ENCODE peak calls at places on chromosomes 11 and 22, in six cellular contexts. One of them, this sample, is unnamed.

GRCh38 chr11:122235615-122236014 is 119.6 kb upstream of the BLID start:
- DNase-seq in B cell: no peak
- DNase-seq in psoas muscle: peak
- DNase-seq in astrocyte of the spinal cord: peak
- DNase-seq in glutamatergic neuron: no peak
- DNase-seq in right atrium auricular region: no peak
- DNase-seq in this sample: no peak

GRCh38 chr11:3106736-3107524 is 49.7 kb upstream of the CARS1 start:
- DNase-seq in B cell: peak
- DNase-seq in psoas muscle: no peak
- DNase-seq in astrocyte of the spinal cord: no peak
- DNase-seq in glutamatergic neuron: no peak
- DNase-seq in right atrium auricular region: no peak
- DNase-seq in this sample: no peak

GRCh38 chr11:74683279-74683871 is 47.9 kb downstream of the CHRDL2 start:
- DNase-seq in B cell: no peak
- DNase-seq in psoas muscle: peak
- DNase-seq in astrocyte of the spinal cord: no peak
- DNase-seq in glutamatergic neuron: peak
- DNase-seq in right atrium auricular region: no peak
- DNase-seq in this sample: peak

GRCh38 chr11:17894929-17895658 is 117.8 kb downstream of the SERGEF start:
- DNase-seq in B cell: no peak
- DNase-seq in psoas muscle: no peak
- DNase-seq in astrocyte of the spinal cord: no peak
- DNase-seq in glutamatergic neuron: no peak
- DNase-seq in right atrium auricular region: no peak
- DNase-seq in this sample: no peak

GRCh38 chr11:77127969-77128691 is at the start of gene MYO7A:
- DNase-seq in B cell: no peak
- DNase-seq in psoas muscle: peak
- DNase-seq in astrocyte of the spinal cord: no peak
- DNase-seq in glutamatergic neuron: peak
- DNase-seq in right atrium auricular region: no peak
- DNase-seq in this sample: peak

GRCh38 chr11:128448487-128448886 is 138.9 kb downstream of the ETS1 start:
- DNase-seq in B cell: no peak
- DNase-seq in psoas muscle: no peak
- DNase-seq in astrocyte of the spinal cord: peak
- DNase-seq in glutamatergic neuron: no peak
- DNase-seq in right atrium auricular region: no peak
- DNase-seq in this sample: no peak

GRCh38 chr22:30502911-30503310 is 2.6 kb downstream of the SEC14L4 start:
- DNase-seq in B cell: no peak
- DNase-seq in psoas muscle: no peak
- DNase-seq in astrocyte of the spinal cord: no peak
- DNase-seq in glutamatergic neuron: no peak
- DNase-seq in right atrium auricular region: no peak
- DNase-seq in this sample: no peak

GRCh38 chr11:67663515-67664212 is 10.8 kb downstream of the ALDH3B2 start:
- DNase-seq in B cell: peak
- DNase-seq in psoas muscle: no peak
- DNase-seq in astrocyte of the spinal cord: no peak
- DNase-seq in glutamatergic neuron: no peak
- DNase-seq in right atrium auricular region: no peak
- DNase-seq in this sample: no peak

GRCh38 chr11:74443071-74443864 is 24.1 kb downstream of the KCNE3 start:
- DNase-seq in B cell: no peak
- DNase-seq in psoas muscle: no peak
- DNase-seq in astrocyte of the spinal cord: peak
- DNase-seq in glutamatergic neuron: no peak
- DNase-seq in right atrium auricular region: no peak
- DNase-seq in this sample: no peak

GRCh38 chr22:44668190-44668885 is 33.7 kb upstream of the PRR5 start:
- DNase-seq in B cell: peak
- DNase-seq in psoas muscle: peak
- DNase-seq in astrocyte of the spinal cord: no peak
- DNase-seq in glutamatergic neuron: no peak
- DNase-seq in right atrium auricular region: no peak
- DNase-seq in this sample: peak

GRCh38 chr22:44667829-44668189 is 34.2 kb upstream of the PRR5 start:
- DNase-seq in B cell: no peak
- DNase-seq in psoas muscle: peak
- DNase-seq in astrocyte of the spinal cord: no peak
- DNase-seq in glutamatergic neuron: no peak
- DNase-seq in right atrium auricular region: no peak
- DNase-seq in this sample: no peak

GRCh38 chr22:44666207-44666585 is 35.8 kb upstream of the PRR5 start:
- DNase-seq in B cell: no peak
- DNase-seq in psoas muscle: no peak
- DNase-seq in astrocyte of the spinal cord: no peak
- DNase-seq in glutamatergic neuron: no peak
- DNase-seq in right atrium auricular region: no peak
- DNase-seq in this sample: no peak

GRCh38 chr22:44668886-44669724 is 32.9 kb upstream of the PRR5 start:
- DNase-seq in B cell: no peak
- DNase-seq in psoas muscle: peak
- DNase-seq in astrocyte of the spinal cord: no peak
- DNase-seq in glutamatergic neuron: no peak
- DNase-seq in right atrium auricular region: no peak
- DNase-seq in this sample: no peak

GRCh38 chr22:44667276-44667675 is 34.7 kb upstream of the PRR5 start:
- DNase-seq in B cell: no peak
- DNase-seq in psoas muscle: peak
- DNase-seq in astrocyte of the spinal cord: no peak
- DNase-seq in glutamatergic neuron: no peak
- DNase-seq in right atrium auricular region: no peak
- DNase-seq in this sample: no peak
- TF ChIP-seq CTCF in B cell: no peak
- TF ChIP-seq CTCF in psoas muscle: no peak
- TF ChIP-seq CTCF in astrocyte of the spinal cord: no peak
- TF ChIP-seq CTCF in glutamatergic neuron: no peak
- TF ChIP-seq CTCF in right atrium auricular region: no peak
- TF ChIP-seq CTCF in this sample: no peak

DNA sequence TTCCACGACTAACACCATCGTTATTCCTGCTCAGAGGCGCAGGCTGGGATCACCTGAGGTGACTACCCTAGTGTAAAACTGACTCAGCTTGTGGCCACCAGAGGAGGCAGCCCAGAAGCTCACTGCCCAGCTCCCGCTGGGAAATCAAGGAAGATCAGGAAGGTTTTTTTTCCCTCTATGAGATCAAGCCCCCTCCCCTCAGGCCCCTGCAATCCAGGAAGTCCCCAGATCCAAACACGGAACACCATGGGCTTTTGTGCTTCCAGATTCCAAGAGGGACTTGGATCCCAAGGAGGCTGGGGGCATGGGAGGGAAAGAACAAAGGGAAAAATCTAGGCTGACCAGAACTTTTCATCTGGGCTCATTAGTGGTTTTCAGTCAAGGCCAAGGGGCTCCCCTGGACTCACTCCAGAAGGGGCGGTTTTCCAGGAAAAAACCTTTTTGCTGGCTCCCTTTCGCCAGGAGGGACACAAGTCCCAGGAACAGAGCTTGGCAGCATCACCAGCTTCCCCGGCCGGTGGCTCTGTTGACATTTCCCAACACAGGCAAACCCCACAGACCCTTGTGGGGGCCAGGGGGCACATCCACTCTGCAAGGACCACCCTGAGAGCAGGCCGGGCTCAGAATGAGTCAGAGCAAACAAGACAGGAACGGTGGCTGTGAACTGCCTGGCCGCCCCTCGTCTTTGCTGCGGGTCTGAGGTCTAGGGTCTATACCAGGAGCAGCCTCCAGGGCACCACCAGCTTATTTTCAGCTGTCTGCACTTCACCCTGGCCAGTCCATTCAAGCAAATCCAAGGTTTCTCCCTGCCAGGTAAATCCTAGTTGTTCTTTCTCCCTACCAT is 36.8 kb downstream of the MYH9 start:
- DNase-seq in B cell: no peak
- DNase-seq in psoas muscle: no peak
- DNase-seq in astrocyte of the spinal cord: peak
- DNase-seq in glutamatergic neuron: no peak
- DNase-seq in right atrium auricular region: no peak
- DNase-seq in this sample: no peak
- TF ChIP-seq CTCF in B cell: no peak
- TF ChIP-seq CTCF in psoas muscle: no peak
- TF ChIP-seq CTCF in astrocyte of the spinal cord: peak
- TF ChIP-seq CTCF in glutamatergic neuron: no peak
- TF ChIP-seq CTCF in right atrium auricular region: no peak
- TF ChIP-seq CTCF in this sample: no peak

GRCh38 chr22:29394931-29395581 is 6.7 kb upstream of the AP1B1 start:
- DNase-seq in B cell: peak
- DNase-seq in psoas muscle: peak
- DNase-seq in astrocyte of the spinal cord: peak
- DNase-seq in glutamatergic neuron: peak
- DNase-seq in right atrium auricular region: no peak
- DNase-seq in this sample: peak
- TF ChIP-seq CTCF in B cell: peak
- TF ChIP-seq CTCF in psoas muscle: peak
- TF ChIP-seq CTCF in astrocyte of the spinal cord: peak
- TF ChIP-seq CTCF in glutamatergic neuron: peak
- TF ChIP-seq CTCF in right atrium auricular region: peak
- TF ChIP-seq CTCF in this sample: peak

GRCh38 chr11:98734686-98735085 is 286.1 kb upstream of the CNTN5 start:
- DNase-seq in B cell: no peak
- DNase-seq in psoas muscle: no peak
- DNase-seq in astrocyte of the spinal cord: no peak
- DNase-seq in glutamatergic neuron: no peak
- DNase-seq in right atrium auricular region: no peak
- DNase-seq in this sample: no peak

GRCh38 chr11:98736813-98737212 is 283.9 kb upstream of the CNTN5 start:
- DNase-seq in B cell: no peak
- DNase-seq in psoas muscle: no peak
- DNase-seq in astrocyte of the spinal cord: no peak
- DNase-seq in glutamatergic neuron: no peak
- DNase-seq in right atrium auricular region: no peak
- DNase-seq in this sample: no peak

GRCh38 chr11:98740335-98740734 is 280.4 kb upstream of the CNTN5 start:
- DNase-seq in B cell: no peak
- DNase-seq in psoas muscle: no peak
- DNase-seq in astrocyte of the spinal cord: no peak
- DNase-seq in glutamatergic neuron: no peak
- DNase-seq in right atrium auricular region: no peak
- DNase-seq in this sample: no peak
- TF ChIP-seq CTCF in B cell: no peak
- TF ChIP-seq CTCF in psoas muscle: no peak
- TF ChIP-seq CTCF in astrocyte of the spinal cord: no peak
- TF ChIP-seq CTCF in glutamatergic neuron: no peak
- TF ChIP-seq CTCF in right atrium auricular region: no peak
- TF ChIP-seq CTCF in this sample: no peak

DNA sequence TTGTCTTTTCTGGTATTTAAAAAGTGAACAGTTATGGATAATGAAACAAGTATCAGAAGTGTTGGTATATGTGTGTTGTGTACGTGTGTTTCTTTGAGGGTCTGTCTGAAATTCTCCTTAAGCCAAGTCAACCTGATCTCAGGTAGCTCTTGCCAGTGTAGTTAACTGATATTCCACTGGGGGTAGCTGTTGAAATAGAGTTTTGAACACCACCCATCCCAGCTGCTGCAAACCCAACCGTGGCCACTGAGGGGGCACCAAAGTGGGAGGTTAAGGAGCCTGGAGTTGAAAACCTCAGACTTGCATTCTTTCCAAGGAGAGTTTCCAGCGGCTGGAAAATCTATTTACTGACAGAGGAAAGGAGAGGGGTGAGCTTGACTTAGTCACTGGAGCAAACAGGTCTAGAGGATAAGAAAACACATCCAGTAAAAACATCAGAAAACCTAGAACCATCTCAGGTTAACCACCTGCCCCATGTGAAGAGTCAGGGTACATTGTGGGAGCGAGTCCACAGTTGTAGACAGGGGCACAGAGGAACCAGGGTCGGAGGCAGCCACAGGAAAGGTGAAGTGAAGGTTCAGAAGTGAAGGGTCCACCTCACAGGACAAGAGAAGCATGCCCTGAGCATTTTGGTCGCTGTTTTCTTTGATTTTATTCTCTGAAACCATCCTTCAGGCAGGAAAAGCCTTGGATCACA is 8.8 kb upstream of the CUL5 start:
- DNase-seq in B cell: peak
- DNase-seq in psoas muscle: no peak
- DNase-seq in astrocyte of the spinal cord: peak
- DNase-seq in glutamatergic neuron: no peak
- DNase-seq in right atrium auricular region: no peak
- DNase-seq in this sample: peak
- TF ChIP-seq CTCF in B cell: peak
- TF ChIP-seq CTCF in psoas muscle: peak
- TF ChIP-seq CTCF in astrocyte of the spinal cord: peak
- TF ChIP-seq CTCF in glutamatergic neuron: peak
- TF ChIP-seq CTCF in right atrium auricular region: peak
- TF ChIP-seq CTCF in this sample: peak

GRCh38 chr11:15097411-15097810 is 17.3 kb upstream of the INSC start:
- DNase-seq in B cell: no peak
- DNase-seq in psoas muscle: no peak
- DNase-seq in astrocyte of the spinal cord: no peak
- DNase-seq in glutamatergic neuron: no peak
- DNase-seq in right atrium auricular region: no peak
- DNase-seq in this sample: no peak
- TF ChIP-seq CTCF in B cell: no peak
- TF ChIP-seq CTCF in psoas muscle: no peak
- TF ChIP-seq CTCF in astrocyte of the spinal cord: no peak
- TF ChIP-seq CTCF in glutamatergic neuron: no peak
- TF ChIP-seq CTCF in right atrium auricular region: no peak
- TF ChIP-seq CTCF in this sample: no peak

DNA sequence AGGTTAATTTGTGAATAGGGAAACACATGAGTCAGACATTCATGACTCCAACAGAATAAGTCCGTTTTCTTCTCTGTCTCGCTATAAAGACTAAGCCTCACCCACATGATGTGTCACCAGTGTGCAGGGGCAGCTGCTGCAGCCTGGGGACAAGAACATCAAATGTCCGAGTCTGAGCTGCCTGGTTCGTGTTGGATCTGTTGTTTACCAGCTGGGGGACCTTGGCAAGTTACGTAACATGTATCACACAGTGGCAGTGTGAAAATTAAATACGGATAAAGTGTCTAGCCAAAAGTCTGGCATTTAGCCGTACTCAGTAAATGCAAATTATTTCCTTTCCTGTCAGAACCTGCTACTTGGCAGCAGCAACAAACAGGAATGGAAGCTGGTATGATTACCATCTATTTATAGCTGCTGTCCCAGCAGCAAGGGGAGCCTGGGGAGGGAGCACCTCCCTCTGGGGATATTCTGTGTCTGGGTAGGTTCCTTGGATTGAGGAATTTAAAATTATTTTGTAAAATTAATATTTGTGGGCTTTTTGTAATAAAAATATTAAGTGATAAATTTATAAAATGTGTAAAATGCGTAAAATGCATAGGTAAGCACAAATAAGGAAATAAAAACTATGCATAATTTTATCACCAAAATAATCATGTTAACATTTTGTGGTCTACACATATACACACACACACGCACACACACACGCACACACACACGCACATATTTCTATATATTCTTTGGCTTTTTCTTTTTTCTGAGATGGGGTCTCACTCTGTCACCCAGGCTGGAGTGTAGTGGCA is 1.3 kb upstream of the CLDN25 start:
- DNase-seq in B cell: no peak
- DNase-seq in psoas muscle: peak
- DNase-seq in astrocyte of the spinal cord: peak
- DNase-seq in glutamatergic neuron: no peak
- DNase-seq in right atrium auricular region: no peak
- DNase-seq in this sample: no peak
- TF ChIP-seq CTCF in B cell: no peak
- TF ChIP-seq CTCF in psoas muscle: peak
- TF ChIP-seq CTCF in astrocyte of the spinal cord: no peak
- TF ChIP-seq CTCF in glutamatergic neuron: no peak
- TF ChIP-seq CTCF in right atrium auricular region: no peak
- TF ChIP-seq CTCF in this sample: no peak

This sample was measured in endothelial cell.